ENCODE peak calls at places on chromosomes 16 and 17, in nine cellular contexts. T is HCT116, O is uterus, P is fibroblast of lung, A is A172, Q is neuronal stem cell, X is psoas muscle, R is fibroblast of pulmonary artery, Z is T-cell. H is an unnamed sample.

GRCh38 chr16:13333336-13333735 is 431.9 kb downstream of the SHISA9 start:
- DNase-seq in T (no peak), O (no peak), P (no peak), A (no peak), Q (no peak), X (no peak), R (no peak), Z (no peak), H (no peak)

GRCh38 chr16:56941092-56941491 is 9.2 kb downstream of the HERPUD1 start:
- DNase-seq in T (no peak), O (no peak), P (no peak), A (no peak), Q (no peak), X (no peak), R (no peak), Z (no peak), H (no peak)

GRCh38 chr17:21210411-21211076 is 3.4 kb downstream of the TMEM11 start:
- DNase-seq in T (no peak), O (no peak), P (no peak), A (no peak), Q (no peak), X (no peak), R (no peak), Z (no peak), H (no peak)

GRCh38 chr16:24748242-24748641 is 18.8 kb downstream of the TNRC6A start:
- DNase-seq in T (no peak), O (peak), P (peak), A (peak), Q (no peak), X (no peak), R (peak), Z (no peak), H (peak)

GRCh38 chr17:78812849-78813248 is 27.8 kb downstream of the USP36 start:
- DNase-seq in T (no peak), O (no peak), P (no peak), A (no peak), Q (no peak), X (no peak), R (no peak), Z (no peak), H (peak)

GRCh38 chr17:66310528-66311148 is 8.2 kb downstream of the PRKCA start:
- DNase-seq in T (no peak), O (no peak), P (no peak), A (no peak), Q (no peak), X (no peak), R (no peak), Z (no peak), H (no peak)

GRCh38 chr17:11582217-11582616 is 16.1 kb upstream of the DNAH9 start:
- DNase-seq in T (no peak), O (no peak), P (no peak), A (no peak), Q (no peak), X (no peak), R (no peak), Z (no peak), H (no peak)

GRCh38 chr16:46920402-46921068 is 36.4 kb downstream of the GPT2 start:
- DNase-seq in T (peak), O (no peak), P (no peak), A (no peak), Q (no peak), X (no peak), R (no peak), Z (no peak), H (no peak)

GRCh38 chr17:42845918-42846593 is 1.7 kb downstream of the AOC2 start:
- DNase-seq in T (no peak), O (no peak), P (no peak), A (peak), Q (no peak), X (no peak), R (no peak), Z (no peak), H (peak)

GRCh38 chr16:63938661-63939060 is 1183.2 kb downstream of the CDH11 start:
- DNase-seq in T (no peak), O (no peak), P (no peak), A (peak), Q (no peak), X (no peak), R (peak), Z (no peak), H (peak)

GRCh38 chr17:82302991-82303943 is 14.1 kb downstream of the CD7 start:
- DNase-seq in T (no peak), O (no peak), P (no peak), A (no peak), Q (no peak), X (no peak), R (no peak), Z (peak), H (no peak)

GRCh38 chr16:698911-699671 is 6.5 kb downstream of the FBXL16 start:
- DNase-seq in T (no peak), O (no peak), P (no peak), A (no peak), Q (no peak), X (no peak), R (no peak), Z (peak), H (no peak)

GRCh38 chr17:34082404-34082803 is 172.7 kb upstream of the CCL2 start:
- DNase-seq in T (no peak), O (no peak), P (no peak), A (no peak), Q (no peak), X (no peak), R (no peak), Z (no peak), H (no peak)

GRCh38 chr16:14024300-14024699 is 46.8 kb upstream of the MRTFB start:
- DNase-seq in T (no peak), O (no peak), P (peak), A (peak), Q (no peak), X (no peak), R (peak), Z (no peak), H (peak)

GRCh38 chr17:44875761-44876160 is 23.5 kb downstream of the EFTUD2 start:
- DNase-seq in T (no peak), O (no peak), P (no peak), A (no peak), Q (no peak), X (no peak), R (no peak), Z (no peak), H (no peak)

GRCh38 chr17:15996322-15996721 is 3.2 kb downstream of the ZSWIM7 start:
- DNase-seq in T (no peak), O (no peak), P (no peak), A (no peak), Q (no peak), X (no peak), R (no peak), Z (no peak), H (no peak)

GRCh38 chr17:73533127-73533526 is 111.1 kb downstream of the SDK2 start:
- DNase-seq in T (no peak), O (no peak), P (no peak), A (no peak), Q (no peak), X (peak), R (no peak), Z (no peak), H (no peak)

GRCh38 chr16:19691161-19691850 is 26.7 kb downstream of the KNOP1 start:
- DNase-seq in T (no peak), O (no peak), P (no peak), A (peak), Q (no peak), X (peak), R (no peak), Z (no peak), H (no peak)

GRCh38 chr17:21089933-21090888 is 36.6 kb upstream of the DHRS7B start:
- DNase-seq in T (no peak), O (no peak), P (no peak), A (no peak), Q (no peak), X (no peak), R (no peak), Z (no peak), H (no peak)

GRCh38 chr16:75550211-75550662 is 5.8 kb downstream of the TMEM231 start:
- DNase-seq in T (no peak), O (peak), P (peak), A (peak), Q (no peak), X (no peak), R (peak), Z (no peak), H (peak)

H was measured in fibroblast of mammary gland.